ENCODE peak calls at places on chromosome X, in seven cellular contexts. R is IMR-90, W is H9, Z is mesendoderm, D is mesenchymal stem cell, C is H1, N is trophoblast cell. U is an unnamed sample.

GRCh38 chrX:153968754-153969124 is 2.9 kb downstream of the HCFC1 start:
- DNase-seq in R (no peak), W (no peak), Z (peak; percentile 45), D (no peak), C (no peak), N (no peak), U (no peak)

GRCh38 chrX:55767100-55767499 is 49.6 kb downstream of the RRAGB start:
- DNase-seq in R (peak; percentile 31), W (no peak), Z (no peak), D (no peak), C (no peak), N (no peak), U (no peak)

GRCh38 chrX:1466232-1466661 is 13.5 kb upstream of the ASMTL start:
- DNase-seq in R (no peak), W (peak; percentile 27), Z (no peak), D (no peak), C (no peak), N (no peak), U (no peak)

GRCh38 chrX:38768079-38768478 is 33.2 kb upstream of the MID1IP1 start:
- DNase-seq in R (peak; percentile 33), W (no peak), Z (no peak), D (peak; percentile 24), C (no peak), N (peak; percentile 3), U (no peak)

GRCh38 chrX:96182366-96182765 is 502.3 kb upstream of the DIAPH2 start:
- DNase-seq in R (peak; percentile 15), W (peak; percentile 78), Z (peak; percentile 74), D (peak; percentile 35), C (no peak), N (peak; percentile 50), U (no peak)

GRCh38 chrX:101260435-101260834 is 30.7 kb downstream of the TAF7L start:
- DNase-seq in R (no peak), W (peak; percentile 39), Z (peak; percentile 51), D (peak; percentile 16), C (no peak), N (peak; percentile 5), U (no peak)

GRCh38 chrX:130339408-130340222 is at the start of gene SLC25A14:
- DNase-seq in R (peak; percentile 66), W (peak; percentile 78), Z (peak; percentile 88), D (peak; percentile 73), C (peak; percentile 38), N (peak; percentile 73), U (peak; percentile 60)

GRCh38 chrX:41481264-41482109 is 34.3 kb downstream of the NYX start:
- DNase-seq in R (no peak), W (peak; percentile 76), Z (peak; percentile 60), D (no peak), C (no peak), N (peak; percentile 46), U (no peak)

GRCh38 chrX:10519761-10520160 is 100.6 kb downstream of the MID1 start:
- DNase-seq in R (peak; percentile 12), W (no peak), Z (peak; percentile 34), D (peak; percentile 48), C (no peak), N (peak; percentile 75), U (no peak)

GRCh38 chrX:49991718-49992117 is 69.3 kb downstream of the CLCN5 start:
- DNase-seq in R (no peak), W (no peak), Z (no peak), D (no peak), C (no peak), N (no peak), U (no peak)

GRCh38 chrX:39874202-39874816 is 223.4 kb downstream of the BCOR start:
- DNase-seq in R (peak; percentile 26), W (no peak), Z (no peak), D (no peak), C (no peak), N (no peak), U (no peak)

GRCh38 chrX:119398587-119398973 is 556 bp upstream of the SLC25A43 start:
- DNase-seq in R (no peak), W (no peak), Z (no peak), D (peak; percentile 24), C (no peak), N (no peak), U (no peak)

GRCh38 chrX:65586491-65586890 is 51.9 kb upstream of the LAS1L start:
- DNase-seq in R (peak; percentile 55), W (no peak), Z (no peak), D (no peak), C (no peak), N (no peak), U (no peak)

GRCh38 chrX:13151806-13152510 is 107.5 kb upstream of the FAM9C start:
- DNase-seq in R (peak; percentile 6), W (no peak), Z (peak; percentile 6), D (peak; percentile 84), C (no peak), N (no peak), U (no peak)

GRCh38 chrX:318739-319578 is at the start of gene GTPBP6:
- DNase-seq in R (peak; percentile 100), W (peak; percentile 100), Z (peak; percentile 100), D (peak; percentile 100), C (peak; percentile 99), N (peak; percentile 100), U (peak; percentile 99)

GRCh38 chrX:75155454-75155829 is 641 bp downstream of the ABCB7 start:
- DNase-seq in R (peak; percentile 4), W (no peak), Z (peak; percentile 11), D (peak; percentile 35), C (no peak), N (peak; percentile 4), U (no peak)

GRCh38 chrX:18934708-18935107 is 49.2 kb downstream of the PHKA2 start:
- DNase-seq in R (no peak), W (no peak), Z (no peak), D (no peak), C (no peak), N (no peak), U (no peak)
- H2BK120ac ChIP-seq in R (no peak overlapping the region), W (no peak overlapping the region), Z (no peak overlapping the region), D (no peak overlapping the region), C (no peak overlapping the region), N (no peak overlapping the region), U (no peak overlapping the region)

GRCh38 chrX:36961590-36961989 is 46.6 kb upstream of the FAM47C start:
- DNase-seq in R (no peak), W (peak; percentile 31), Z (peak; percentile 17), D (no peak), C (no peak), N (peak; percentile 21), U (no peak)

GRCh38 chrX:36963069-36963808 is 44.9 kb upstream of the FAM47C start:
- DNase-seq in R (no peak), W (peak; percentile 53), Z (peak; percentile 52), D (no peak), C (no peak), N (peak; percentile 48), U (no peak)

GRCh38 chrX:36957425-36958328 is 50.5 kb upstream of the FAM47C start:
- DNase-seq in R (no peak), W (peak; percentile 79), Z (peak; percentile 75), D (no peak), C (no peak), N (peak; percentile 41), U (peak; percentile 31)
- H3K9ac ChIP-seq in R (no peak overlapping the region), W (no peak overlapping the region), Z (peak overlapping the region; percentile 40), D (no peak overlapping the region), C (no peak overlapping the region), N (no peak overlapping the region), U (peak overlapping the region; percentile 81)

GRCh38 chrX:69152398-69152797 is 12.9 kb downstream of the PJA1 start:
- DNase-seq in R (no peak), W (peak; percentile 21), Z (no peak), D (peak; percentile 62), C (no peak), N (peak; percentile 79), U (no peak)

GRCh38 chrX:69146739-69147138 is 18.5 kb downstream of the PJA1 start:
- DNase-seq in R (no peak), W (no peak), Z (no peak), D (no peak), C (no peak), N (no peak), U (no peak)

GRCh38 chrX:69150294-69150960 is 14.8 kb downstream of the PJA1 start:
- DNase-seq in R (no peak), W (no peak), Z (peak; percentile 81), D (no peak), C (no peak), N (peak; percentile 72), U (no peak)

GRCh38 chrX:69151898-69152297 is 13.4 kb downstream of the PJA1 start:
- DNase-seq in R (no peak), W (no peak), Z (no peak), D (no peak), C (no peak), N (no peak), U (no peak)

DNA sequence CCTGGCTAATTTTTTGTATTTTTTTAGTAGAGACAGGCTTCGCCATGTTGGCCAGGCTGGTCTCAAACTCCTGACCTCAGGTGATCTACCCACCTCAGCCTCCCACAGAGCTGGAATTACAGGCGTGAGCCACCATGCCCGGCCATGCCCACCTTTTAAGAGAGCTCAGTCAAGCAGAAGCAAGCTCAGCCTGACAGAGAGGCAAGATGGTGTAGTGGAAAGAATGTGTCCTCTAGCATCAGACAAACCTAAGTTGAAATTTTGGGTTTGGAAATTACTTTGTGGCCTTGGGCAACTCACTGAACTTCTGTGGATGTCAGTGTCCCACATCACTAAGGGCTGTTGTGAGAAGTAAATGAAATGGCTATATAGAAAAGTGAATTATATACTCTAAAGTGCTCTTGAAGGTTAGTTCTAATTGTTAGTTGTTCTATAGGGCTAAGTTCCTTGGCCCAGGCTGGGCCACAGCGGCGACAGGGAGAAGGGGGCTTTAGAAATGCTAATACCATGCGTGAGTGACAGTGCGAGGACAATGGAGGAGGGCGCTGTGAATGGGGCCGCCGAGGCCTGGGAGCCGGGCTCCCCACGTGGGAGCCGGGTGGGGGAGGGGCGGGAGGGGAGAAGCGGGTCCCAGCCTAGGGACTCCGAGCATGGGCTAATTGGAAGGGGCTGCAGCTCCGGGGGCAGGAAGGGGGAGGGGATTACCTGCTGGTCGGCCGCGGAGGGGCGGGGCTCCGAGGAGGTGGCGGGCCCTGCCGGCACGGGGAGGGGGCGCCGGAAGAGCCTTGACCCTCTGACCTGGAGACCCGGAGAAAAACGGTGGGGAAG is 15.6 kb downstream of the PJA1 start:
- DNase-seq in R (no peak), W (peak; percentile 92), Z (peak; percentile 88), D (no peak), C (no peak), N (peak; percentile 41), U (peak; percentile 67)
- H2BK120ac ChIP-seq in R (no peak overlapping the region), W (no peak overlapping the region), Z (peak overlapping the region; percentile 66), D (no peak overlapping the region), C (peak overlapping the region; percentile 44), N (no peak overlapping the region), U (no peak overlapping the region)

DNA sequence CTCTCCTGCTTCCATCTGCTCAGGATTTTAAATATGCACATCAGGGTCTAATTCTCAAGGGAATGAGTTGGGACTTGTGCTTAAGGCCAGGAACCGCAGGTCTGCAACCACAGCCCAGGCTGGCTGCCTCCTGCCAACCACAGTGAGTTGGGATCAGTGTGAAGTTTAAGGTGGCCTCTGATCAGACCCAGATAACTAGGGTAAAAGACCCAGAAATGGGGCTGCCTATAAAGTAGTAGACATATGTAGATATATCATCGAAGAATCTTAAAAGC is 133.8 kb downstream of the ATG4A start:
- DNase-seq in R (no peak), W (no peak), Z (no peak), D (no peak), C (no peak), N (no peak), U (no peak)
- H3K9ac ChIP-seq in R (no peak overlapping the region), W (no peak overlapping the region), Z (no peak overlapping the region), D (no peak overlapping the region), C (no peak overlapping the region), N (no peak overlapping the region), U (no peak overlapping the region)

GRCh38 chrX:30261012-30261411 is 14.1 kb downstream of the MAGEB1 start:
- DNase-seq in R (no peak), W (no peak), Z (no peak), D (no peak), C (no peak), N (no peak), U (no peak)
- H2BK120ac ChIP-seq in R (no peak overlapping the region), W (no peak overlapping the region), Z (no peak overlapping the region), D (no peak overlapping the region), C (no peak overlapping the region), N (no peak overlapping the region), U (no peak overlapping the region)